ENCODE peak calls at places on chromosome 16, in ten cellular contexts. N is activated T-helper 1 cell treated with Interleukin-2 at 50 U/mL for 16 hours; U is cardiac muscle cell; I is caudate nucleus; M is NCI-H1105 treated with DMSO at 0.1 percent for 48 hours; Z is DMS79 treated with DMSO at 0.1 percent for 48 hours; V is KBM-7; Q is skeletal muscle cell; Y is stimulated activated CD8-positive, alpha-beta memory T cell treated with anti-CD3 and anti-CD28 coated beads, Interleukin-4, amount 100 ng/mL, for 24 hours; G is dermis microvascular lymphatic vessel endothelial cell. S is an unnamed sample.

GRCh38 chr16:9159839-9160550 is 68.6 kb downstream of the HAPSTR1 start:
- DNase-seq in I (peak; percentile 34), G (peak; percentile 43), M (peak; percentile 0), Z (peak; percentile 76), V (peak; percentile 60), U (peak; percentile 69), Q (peak; percentile 13), Y (peak; percentile 7), N (no peak), S (peak; percentile 44)

GRCh38 chr16:85994492-85995433 is 95.8 kb downstream of the IRF8 start:
- DNase-seq in Z (peak; percentile 3), V (no peak), M (no peak), U (no peak), G (no peak), Y (no peak), N (no peak), I (no peak), Q (no peak), S (no peak)

GRCh38 chr16:70438325-70438982 is 446 bp downstream of the ST3GAL2 start:
- DNase-seq in G (peak; percentile 42), I (no peak), N (no peak), Y (no peak), U (no peak), Q (no peak), Z (no peak), V (no peak), M (no peak), S (no peak)

GRCh38 chr16:81445143-81445922 is 725 bp downstream of the CMIP start:
- DNase-seq in N (no peak), Z (peak; percentile 12), Q (no peak), Y (peak; percentile 26), V (no peak), I (no peak), M (no peak), U (peak; percentile 63), G (peak; percentile 36), S (peak; percentile 25)

GRCh38 chr16:1054660-1055556 is 17.6 kb upstream of the SSTR5 start:
- DNase-seq in U (peak; percentile 86), Q (peak; percentile 28), M (no peak), V (peak; percentile 28), Z (peak; percentile 16), N (no peak), G (peak; percentile 63), Y (peak; percentile 33), I (peak; percentile 26), S (peak; percentile 36)

GRCh38 chr16:87740909-87741424 is 24.8 kb downstream of the KLHDC4 start:
- DNase-seq in M (no peak), Z (no peak), Y (no peak), V (no peak), I (peak; percentile 45), Q (no peak), U (no peak), G (no peak), N (no peak), S (no peak)

GRCh38 chr16:24075302-24075701 is 180.8 kb upstream of the CACNG3 start:
- DNase-seq in Z (no peak), Q (no peak), N (no peak), V (no peak), U (no peak), Y (no peak), I (no peak), M (no peak), G (no peak), S (no peak)

GRCh38 chr16:65154321-65154720 is 32.5 kb upstream of the CDH11 start:
- DNase-seq in G (no peak), Z (no peak), I (no peak), Q (no peak), V (no peak), Y (no peak), U (peak; percentile 59), N (no peak), M (no peak), S (no peak)

GRCh38 chr16:24853169-24853824 is 7.5 kb downstream of the SLC5A11 start:
- DNase-seq in M (no peak), Y (no peak), Q (no peak), Z (no peak), N (no peak), I (no peak), U (no peak), G (peak; percentile 7), V (no peak), S (no peak)

GRCh38 chr16:23827245-23827543 is 8.6 kb upstream of the PRKCB start:
- DNase-seq in M (no peak), U (no peak), I (no peak), Q (no peak), Z (no peak), G (no peak), N (no peak), V (no peak), Y (no peak), S (no peak)

GRCh38 chr16:28597692-28598261 is 927 bp upstream of the SULT1A2 start:
- DNase-seq in V (peak; percentile 71), N (no peak), Z (no peak), U (peak; percentile 82), M (no peak), I (no peak), Q (no peak), Y (no peak), G (no peak), S (no peak)

S was measured in endothelial cell of umbilical vein.